ENCODE peak calls at places on chromosomes 12 and 14, in nine cellular contexts. M is astrocyte of the spinal cord, F is EH, Q is psoas muscle, N is thoracic aorta, R is GM04504, C is right cardiac atrium, G is GM23338, J is NCI-H1092 treated with DMSO at 0.1 percent for 48 hours. T is an unnamed sample.
A peak's percentile ranks its signal among the peaks of the same experiment; 100 is the strongest.

GRCh38 chr12:57766464-57767311 is at the start of gene CYP27B1:
- DNase-seq in M (no peak), F (peak; percentile 51), Q (no peak), N (no peak), R (no peak), C (peak; percentile 80), G (peak; percentile 86), J (peak; percentile 12), T (no peak)

GRCh38 chr12:57127710-57128518 is at the start of gene LRP1:
- DNase-seq in M (peak; percentile 83), F (peak; percentile 88), Q (peak; percentile 86), N (no peak), R (peak; percentile 73), C (peak; percentile 94), G (peak; percentile 86), J (peak; percentile 61), T (peak; percentile 67)

GRCh38 chr12:89552376-89552775 is 26.5 kb upstream of the POC1B start:
- DNase-seq in M (peak; percentile 30), F (peak; percentile 24), Q (no peak), N (no peak), R (no peak), C (no peak), G (no peak), J (no peak), T (no peak)

GRCh38 chr12:68759852-68760251 is 13.9 kb downstream of the SLC35E3 start:
- DNase-seq in M (no peak), F (no peak), Q (no peak), N (no peak), R (no peak), C (peak; percentile 70), G (no peak), J (no peak), T (no peak)

GRCh38 chr14:102768223-102769048 is 8.8 kb upstream of the TRAF3 start:
- DNase-seq in M (no peak), F (no peak), Q (no peak), N (no peak), R (no peak), C (peak; percentile 36), G (no peak), J (no peak), T (no peak)

GRCh38 chr14:50607181-50607580 is 47.2 kb downstream of the ATL1 start:
- DNase-seq in M (peak; percentile 59), F (no peak), Q (no peak), N (no peak), R (peak; percentile 53), C (no peak), G (no peak), J (no peak), T (no peak)

GRCh38 chr14:89489796-89490506 is 72.9 kb upstream of the FOXN3 start:
- DNase-seq in M (peak; percentile 36), F (peak; percentile 41), Q (no peak), N (no peak), R (no peak), C (peak; percentile 53), G (no peak), J (peak; percentile 46), T (no peak)

GRCh38 chr14:66401447-66402095 is 84.6 kb upstream of the CCDC196 start:
- DNase-seq in M (peak; percentile 3), F (no peak), Q (no peak), N (no peak), R (no peak), C (no peak), G (no peak), J (peak; percentile 15), T (no peak)

GRCh38 chr14:29320261-29320660 is 553.7 kb downstream of the FOXG1 start:
- DNase-seq in M (peak; percentile 56), F (peak; percentile 71), Q (no peak), N (no peak), R (no peak), C (no peak), G (no peak), J (no peak), T (no peak)

GRCh38 chr12:41739066-41739465 is 405.6 kb downstream of the GXYLT1 start:
- DNase-seq in M (no peak), F (no peak), Q (no peak), N (no peak), R (no peak), C (no peak), G (no peak), J (no peak), T (no peak)

GRCh38 chr12:3048540-3048939 is 28.6 kb upstream of the TSPAN9 start:
- DNase-seq in M (no peak), F (no peak), Q (no peak), N (no peak), R (no peak), C (no peak), G (no peak), J (no peak), T (no peak)

GRCh38 chr12:94074216-94074969 is 74.0 kb upstream of the PLXNC1 start:
- DNase-seq in M (no peak), F (no peak), Q (peak; percentile 51), N (no peak), R (no peak), C (peak; percentile 78), G (no peak), J (no peak), T (no peak)

GRCh38 chr12:106416273-106416672 is 58.7 kb downstream of the POLR3B start:
- DNase-seq in M (peak; percentile 33), F (peak; percentile 28), Q (no peak), N (no peak), R (no peak), C (peak; percentile 41), G (peak; percentile 28), J (no peak), T (no peak)

GRCh38 chr14:38206689-38207088 is 1.0 kb upstream of the SSTR1 start:
- DNase-seq in M (no peak), F (no peak), Q (no peak), N (no peak), R (no peak), C (no peak), G (peak; percentile 17), J (no peak), T (no peak)

GRCh38 chr12:52022841-52023181 is 16.1 kb downstream of the TAMALIN start:
- DNase-seq in M (no peak), F (no peak), Q (no peak), N (no peak), R (no peak), C (no peak), G (peak; percentile 67), J (no peak), T (no peak)